ENCODE peak calls at places on chromosome X, in five cellular contexts. S is NT2/D1, V is mesothelial cell of epicardium, H is anterior cingulate cortex, J is A172. R is an unnamed sample.

GRCh38 chrX:23896983-23897382 is 10.8 kb downstream of the APOO start:
- DNase-seq in S (no peak), V (no peak), H (no peak), J (no peak), R (no peak)

GRCh38 chrX:115147220-115147619 is 42.0 kb upstream of the RBMXL3 start:
- DNase-seq in S (no peak), V (no peak), H (no peak), J (no peak), R (no peak)

GRCh38 chrX:18895157-18895952 is 88.6 kb downstream of the PHKA2 start:
- DNase-seq in S (no peak), V (no peak), H (no peak), J (no peak), R (no peak)

GRCh38 chrX:128518508-128518907 is 466.3 kb upstream of the ACTRT1 start:
- DNase-seq in S (peak), V (no peak), H (no peak), J (no peak), R (peak)

GRCh38 chrX:20477836-20478532 is 211.3 kb upstream of the RPS6KA3 start:
- DNase-seq in S (no peak), V (no peak), H (no peak), J (no peak), R (no peak)

GRCh38 chrX:47143894-47144625 is 442 bp downstream of the NDUFB11 start:
- DNase-seq in S (no peak), V (no peak), H (peak), J (peak), R (no peak)

GRCh38 chrX:16436348-16437188 is 213.4 kb upstream of the S100G start:
- DNase-seq in S (peak), V (peak), H (peak), J (peak), R (no peak)

GRCh38 chrX:52426810-52427209 is 58.0 kb downstream of the XAGE2 start:
- DNase-seq in S (no peak), V (no peak), H (no peak), J (no peak), R (no peak)

GRCh38 chrX:55007633-55008032 is 7.5 kb downstream of the APEX2 start:
- DNase-seq in S (no peak), V (no peak), H (no peak), J (peak), R (no peak)

GRCh38 chrX:41779058-41779564 is 55.1 kb downstream of the GPR82 start:
- DNase-seq in S (no peak), V (no peak), H (no peak), J (peak), R (no peak)

GRCh38 chrX:53716328-53717088 is 30.0 kb upstream of the HUWE1 start:
- DNase-seq in S (no peak), V (no peak), H (no peak), J (peak), R (no peak)

GRCh38 chrX:153370293-153371055 is 30.7 kb downstream of the PNMA6E start:
- DNase-seq in S (no peak), V (no peak), H (no peak), J (no peak), R (no peak)

GRCh38 chrX:32483534-32484136 is 727.7 kb downstream of the DMD start:
- DNase-seq in S (no peak), V (no peak), H (no peak), J (peak), R (no peak)

R was measured in iPS DF 19.7.